ENCODE peak calls at places on chromosomes 7 and 10, in seven cellular contexts. I is lower lobe of right lung, M is thyroid gland, T is body of pancreas, Y is SJSA1, Q is osteoblast, O is HCT116. G is an unnamed sample.

GRCh38 chr10:112383325-112383724 is 9.4 kb downstream of the ACSL5 start:
- DNase-seq in I (no peak), M (no peak), T (no peak), Y (no peak), Q (no peak), O (peak; percentile 93), G (peak; percentile 86)

GRCh38 chr7:28207486-28208158 is 27.0 kb upstream of the JAZF1 start:
- DNase-seq in I (no peak), M (no peak), T (no peak), Y (peak; percentile 48), Q (no peak), O (no peak), G (no peak)

GRCh38 chr10:112732277-112732891 is 217.7 kb upstream of the TCF7L2 start:
- DNase-seq in I (no peak), M (no peak), T (no peak), Y (no peak), Q (peak; percentile 58), O (no peak), G (no peak)

GRCh38 chr7:105876091-105876963 is at the start of gene ATXN7L1:
- DNase-seq in I (peak; percentile 94), M (peak; percentile 96), T (peak; percentile 95), Y (peak; percentile 96), Q (peak; percentile 98), O (peak; percentile 95), G (peak; percentile 97)

GRCh38 chr7:16098585-16099179 is 322.7 kb downstream of the CRPPA start:
- DNase-seq in I (no peak), M (no peak), T (no peak), Y (no peak), Q (peak; percentile 25), O (peak; percentile 32), G (peak; percentile 29)

GRCh38 chr7:140160308-140160707 is 16.5 kb downstream of the KDM7A start:
- DNase-seq in I (no peak), M (no peak), T (no peak), Y (no peak), Q (no peak), O (no peak), G (peak; percentile 30)

GRCh38 chr10:34194259-34194658 is 620.8 kb downstream of the PARD3 start:
- DNase-seq in I (no peak), M (no peak), T (no peak), Y (peak; percentile 87), Q (no peak), O (no peak), G (no peak)

GRCh38 chr7:129574487-129574886 is 37.0 kb upstream of the NRF1 start:
- DNase-seq in I (no peak), M (no peak), T (no peak), Y (no peak), Q (peak; percentile 92), O (no peak), G (no peak)

GRCh38 chr7:27601217-27601616 is 61.5 kb downstream of the HIBADH start:
- DNase-seq in I (no peak), M (no peak), T (no peak), Y (no peak), Q (no peak), O (no peak), G (no peak)

GRCh38 chr10:112461029-112461887 is 14.2 kb downstream of the VTI1A start:
- DNase-seq in I (no peak), M (no peak), T (no peak), Y (no peak), Q (peak; percentile 44), O (peak; percentile 83), G (peak; percentile 71)

GRCh38 chr7:43787771-43788170 is 29.3 kb downstream of the BLVRA start:
- DNase-seq in I (no peak), M (no peak), T (no peak), Y (peak; percentile 25), Q (no peak), O (no peak), G (no peak)

GRCh38 chr7:95303501-95303900 is 20.8 kb downstream of the PON1 start:
- DNase-seq in I (no peak), M (no peak), T (no peak), Y (no peak), Q (no peak), O (no peak), G (no peak)

GRCh38 chr10:115417585-115418265 is 324.6 kb downstream of the ATRNL1 start:
- DNase-seq in I (no peak), M (no peak), T (peak; percentile 16), Y (peak; percentile 49), Q (peak; percentile 48), O (peak; percentile 66), G (peak; percentile 64)

DNA sequence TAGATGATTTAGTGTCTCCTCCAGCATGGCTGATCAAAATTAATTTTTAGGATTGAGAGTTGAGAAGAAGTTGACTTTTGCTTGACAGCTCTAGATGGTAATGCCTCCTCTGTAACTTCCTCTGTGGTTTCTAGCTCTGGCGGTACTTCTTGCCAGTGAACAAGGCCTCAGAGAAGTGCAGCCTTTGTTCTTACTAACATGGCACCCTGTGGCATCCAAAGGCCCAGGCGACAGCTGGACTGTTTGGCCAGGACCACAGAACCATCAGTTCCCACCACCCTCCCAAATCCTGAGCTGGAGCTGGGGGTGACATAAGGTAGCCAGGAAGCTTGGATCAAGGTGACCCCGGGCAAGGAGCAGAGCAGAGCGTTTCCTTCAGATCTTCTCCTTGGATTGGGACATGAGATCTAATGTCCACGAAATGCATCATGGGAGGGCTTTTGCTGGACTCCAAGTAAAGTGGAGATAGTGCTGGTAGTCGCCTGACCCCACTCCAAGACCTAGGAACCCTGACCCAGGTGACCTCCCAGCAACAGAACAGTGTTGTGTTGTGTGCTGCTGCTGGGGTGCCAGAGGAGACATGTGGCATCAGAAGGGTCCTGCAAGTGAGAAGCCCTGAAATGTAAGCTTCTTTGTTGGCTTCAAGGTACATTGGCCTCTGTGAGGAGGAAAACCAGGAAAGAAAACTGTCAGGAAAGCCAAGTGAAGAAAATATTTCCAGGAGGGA is 41.8 kb downstream of the APBB1IP start:
- DNase-seq in I (no peak), M (no peak), T (no peak), Y (no peak), Q (no peak), O (no peak), G (no peak)
- H3K36me3 ChIP-seq in I (peaks cover 3% of the 10 kb centered on the region), M (no peaks in the 10 kb centered on the region), T (no peaks in the 10 kb centered on the region), Y (no peaks in the 10 kb centered on the region), Q (no peaks in the 10 kb centered on the region), O (no peaks in the 10 kb centered on the region), G (no peaks in the 10 kb centered on the region)

GRCh38 chr10:21532694-21533576 is 1.1 kb upstream of the MLLT10 start:
- DNase-seq in I (no peak), M (no peak), T (no peak), Y (no peak), Q (peak; percentile 54), O (no peak), G (no peak)

GRCh38 chr10:21531164-21531563 is 2.9 kb upstream of the MLLT10 start:
- DNase-seq in I (no peak), M (no peak), T (no peak), Y (no peak), Q (no peak), O (no peak), G (no peak)

GRCh38 chr10:21534611-21535493 is 820 bp downstream of the MLLT10 start:
- DNase-seq in I (peak; percentile 79), M (peak; percentile 75), T (peak; percentile 54), Y (peak; percentile 59), Q (peak; percentile 95), O (no peak), G (peak; percentile 77)

GRCh38 chr10:21535494-21535818 is 1.4 kb downstream of the MLLT10 start:
- DNase-seq in I (no peak), M (no peak), T (no peak), Y (no peak), Q (no peak), O (no peak), G (no peak)

GRCh38 chr10:21533577-21534475 is at the start of gene MLLT10:
- DNase-seq in I (peak; percentile 97), M (peak; percentile 97), T (peak; percentile 94), Y (peak; percentile 97), Q (peak; percentile 100), O (peak; percentile 81), G (peak; percentile 100)
- H3K4me3 ChIP-seq in I (peak within 1 kb of the TSS; percentile 82), M (peak within 1 kb of the TSS; percentile 35), T (peak within 1 kb of the TSS; percentile 81), Y (peak within 1 kb of the TSS; percentile 57), Q (peak within 1 kb of the TSS; percentile 81), O (peak within 1 kb of the TSS; percentile 60), G (peak within 1 kb of the TSS; percentile 80)

GRCh38 chr7:158431941-158432347 is 155.7 kb downstream of the PTPRN2 start:
- DNase-seq in I (peak; percentile 66), M (peak; percentile 9), T (peak; percentile 49), Y (peak; percentile 93), Q (peak; percentile 90), O (peak; percentile 54), G (peak; percentile 65)

GRCh38 chr7:158431055-158431940 is 156.3 kb downstream of the PTPRN2 start:
- DNase-seq in I (no peak), M (no peak), T (no peak), Y (no peak), Q (peak; percentile 31), O (no peak), G (peak; percentile 19)

GRCh38 chr7:158432369-158433270 is 155.0 kb downstream of the PTPRN2 start:
- DNase-seq in I (peak; percentile 68), M (no peak), T (peak; percentile 53), Y (peak; percentile 68), Q (no peak), O (no peak), G (peak; percentile 96)

GRCh38 chr7:158428842-158429753 is 158.5 kb downstream of the PTPRN2 start:
- DNase-seq in I (no peak), M (no peak), T (no peak), Y (peak; percentile 36), Q (peak; percentile 70), O (no peak), G (peak; percentile 24)

GRCh38 chr7:158430308-158431034 is 157.2 kb downstream of the PTPRN2 start:
- DNase-seq in I (no peak), M (no peak), T (no peak), Y (peak; percentile 36), Q (peak; percentile 48), O (no peak), G (no peak)
- H3K9me3 ChIP-seq in I (no peaks in the 10 kb centered on the region), M (no peaks in the 10 kb centered on the region), T (no peaks in the 10 kb centered on the region), Y (no peaks in the 10 kb centered on the region), Q (no peaks in the 10 kb centered on the region), O (no peaks in the 10 kb centered on the region), G (no peaks in the 10 kb centered on the region)

GRCh38 chr7:127675716-127676115 is 23.7 kb downstream of the SND1 start:
- DNase-seq in I (no peak), M (no peak), T (no peak), Y (no peak), Q (no peak), O (no peak), G (no peak)

GRCh38 chr7:127680983-127681382 is 29.0 kb downstream of the SND1 start:
- DNase-seq in I (no peak), M (no peak), T (no peak), Y (no peak), Q (no peak), O (no peak), G (no peak)

GRCh38 chr7:127678947-127679346 is 27.0 kb downstream of the SND1 start:
- DNase-seq in I (no peak), M (no peak), T (no peak), Y (no peak), Q (peak; percentile 43), O (no peak), G (no peak)

GRCh38 chr7:127677433-127678230 is 25.6 kb downstream of the SND1 start:
- DNase-seq in I (no peak), M (no peak), T (no peak), Y (no peak), Q (no peak), O (no peak), G (no peak)

DNA sequence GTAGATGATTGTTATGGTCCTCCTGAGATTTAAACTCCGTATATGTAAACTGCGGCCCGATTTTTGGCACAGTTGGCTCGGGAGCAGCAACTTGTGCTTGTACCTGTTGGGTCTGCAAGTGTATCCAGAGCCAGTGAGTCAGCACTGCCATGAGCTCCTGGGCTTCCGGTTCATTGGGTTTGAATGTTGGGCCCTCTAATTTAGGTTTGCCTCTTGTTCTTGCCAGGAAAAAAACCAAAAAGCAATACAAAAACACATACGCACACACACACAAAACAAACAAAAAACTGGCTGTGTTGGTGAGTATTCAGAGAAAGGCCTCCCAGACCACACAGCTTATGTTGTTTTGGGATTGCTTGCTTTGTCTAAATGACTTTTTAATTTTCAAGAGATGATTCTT is 26.3 kb downstream of the SND1 start:
- DNase-seq in I (no peak), M (peak; percentile 75), T (no peak), Y (no peak), Q (peak; percentile 45), O (no peak), G (no peak)
- H3K36me3 ChIP-seq in I (peaks cover 10% of the 10 kb centered on the region), M (no peaks in the 10 kb centered on the region), T (no peaks in the 10 kb centered on the region), Y (peaks cover 31% of the 10 kb centered on the region), Q (peaks cover 6% of the 10 kb centered on the region), O (peaks cover 5% of the 10 kb centered on the region), G (no peaks in the 10 kb centered on the region)